ENCODE peak calls at places on chromosomes 6 and 20, in six cellular contexts. D, H, J, S, U and G are unnamed samples.

GRCh38 chr6:14001329-14002012 is 76.7 kb downstream of the RNF182 start:
- DNase-seq in D (no peak), H (peak), J (no peak), S (peak), U (no peak), G (no peak)

GRCh38 chr20:8043687-8044278 is 24.2 kb upstream of the TMX4 start:
- DNase-seq in D (no peak), H (peak), J (peak), S (peak), U (no peak), G (peak)

GRCh38 chr6:111644893-111645430 is 39.3 kb upstream of the TRAF3IP2 start:
- DNase-seq in D (no peak), H (no peak), J (no peak), S (no peak), U (no peak), G (no peak)

GRCh38 chr20:59579404-59580207 is 24.7 kb upstream of the PHACTR3 start:
- DNase-seq in D (no peak), H (no peak), J (no peak), S (no peak), U (no peak), G (no peak)

GRCh38 chr20:354298-354977 is 7.5 kb downstream of the NRSN2 start:
- DNase-seq in D (peak), H (peak), J (peak), S (no peak), U (peak), G (peak)

GRCh38 chr6:149031545-149032317 is 284.9 kb downstream of the UST start:
- DNase-seq in D (no peak), H (peak), J (no peak), S (no peak), U (peak), G (peak)

GRCh38 chr20:58511861-58512260 is 3.3 kb downstream of the APCDD1L start:
- DNase-seq in D (no peak), H (no peak), J (no peak), S (no peak), U (no peak), G (no peak)

GRCh38 chr6:30463651-30464618 is 25.4 kb upstream of the HLA-E start:
- DNase-seq in D (no peak), H (peak), J (no peak), S (no peak), U (peak), G (peak)

GRCh38 chr6:33249732-33250625 is 21.7 kb downstream of the VPS52 start:
- DNase-seq in D (no peak), H (peak), J (peak), S (peak), U (no peak), G (no peak)

GRCh38 chr20:2101057-2101934 is at the start of gene STK35:
- DNase-seq in D (no peak), H (no peak), J (peak), S (peak), U (peak), G (peak)

GRCh38 chr6:62623851-62624532 is 338.0 kb upstream of the KHDRBS2 start:
- DNase-seq in D (no peak), H (no peak), J (no peak), S (no peak), U (no peak), G (no peak)

GRCh38 chr6:152916035-152916434 is 66.8 kb downstream of the FBXO5 start:
- DNase-seq in D (no peak), H (no peak), J (no peak), S (no peak), U (no peak), G (no peak)

GRCh38 chr6:37516076-37516919 is 16.6 kb upstream of the CCDC167 start:
- DNase-seq in D (no peak), H (no peak), J (peak), S (no peak), U (peak), G (peak)

GRCh38 chr6:124772733-124773319 is 189.4 kb upstream of the RNF217 start:
- DNase-seq in D (no peak), H (no peak), J (no peak), S (no peak), U (no peak), G (no peak)

GRCh38 chr6:90286884-90287488 is 9.7 kb downstream of the BACH2 start:
- DNase-seq in D (peak), H (peak), J (peak), S (no peak), U (peak), G (no peak)

GRCh38 chr6:3317741-3318211 is 59.0 kb downstream of the PSMG4 start:
- DNase-seq in D (no peak), H (no peak), J (no peak), S (no peak), U (no peak), G (no peak)

GRCh38 chr6:14423955-14424354 is 306.4 kb downstream of the CD83 start:
- DNase-seq in D (no peak), H (no peak), J (no peak), S (no peak), U (no peak), G (no peak)

GRCh38 chr6:4344317-4344899 is 209.0 kb upstream of the ECI2 start:
- DNase-seq in D (no peak), H (no peak), J (no peak), S (no peak), U (no peak), G (no peak)

GRCh38 chr20:42901689-42902518 is 287.8 kb downstream of the PTPRT start:
- DNase-seq in D (no peak), H (no peak), J (peak), S (no peak), U (no peak), G (no peak)

GRCh38 chr6:12751694-12752304 is 35.2 kb downstream of the PHACTR1 start:
- DNase-seq in D (peak), H (peak), J (peak), S (no peak), U (peak), G (no peak)

GRCh38 chr6:48834706-48835105 is 628.3 kb downstream of the MMUT start:
- DNase-seq in D (no peak), H (no peak), J (no peak), S (no peak), U (no peak), G (no peak)

GRCh38 chr6:30443657-30444450 is 45.5 kb upstream of the HLA-E start:
- DNase-seq in D (no peak), H (no peak), J (no peak), S (no peak), U (no peak), G (no peak)

GRCh38 chr6:136734977-136735376 is 57.3 kb downstream of the MAP3K5 start:
- DNase-seq in D (no peak), H (no peak), J (no peak), S (no peak), U (no peak), G (no peak)

GRCh38 chr20:62123450-62124118 is 1.3 kb downstream of the LSM14B start:
- DNase-seq in D (no peak), H (peak), J (no peak), S (no peak), U (no peak), G (no peak)

GRCh38 chr20:10733122-10733521 is 59.3 kb upstream of the JAG1 start:
- DNase-seq in D (no peak), H (no peak), J (no peak), S (no peak), U (no peak), G (no peak)

GRCh38 chr20:57401565-57401918 is 10.3 kb downstream of the RBM38 start:
- DNase-seq in D (no peak), H (no peak), J (no peak), S (no peak), U (no peak), G (no peak)

GRCh38 chr6:142331601-142332000 is 29.8 kb downstream of the ADGRG6 start:
- DNase-seq in D (no peak), H (no peak), J (no peak), S (no peak), U (no peak), G (no peak)

GRCh38 chr6:156359912-156360311 is 417.3 kb upstream of the ARID1B start:
- DNase-seq in D (no peak), H (no peak), J (no peak), S (no peak), U (no peak), G (no peak)

GRCh38 chr20:45308078-45308778 is at the start of gene MATN4:
- DNase-seq in D (no peak), H (no peak), J (no peak), S (no peak), U (peak), G (no peak)

GRCh38 chr6:101114703-101115102 is 233.6 kb upstream of the ASCC3 start:
- DNase-seq in D (no peak), H (peak), J (peak), S (peak), U (no peak), G (no peak)

GRCh38 chr20:17761612-17762011 is 61.8 kb downstream of the BANF2 start:
- DNase-seq in D (no peak), H (no peak), J (no peak), S (no peak), U (no peak), G (no peak)

GRCh38 chr20:56788671-56789610 is 159.8 kb downstream of the TFAP2C start:
- DNase-seq in D (no peak), H (peak), J (no peak), S (no peak), U (no peak), G (no peak)

GRCh38 chr20:56429496-56429895 is 17.4 kb downstream of the CASS4 start:
- DNase-seq in D (no peak), H (peak), J (no peak), S (no peak), U (no peak), G (no peak)

GRCh38 chr20:48797850-48798747 is 29.7 kb downstream of the PREX1 start:
- DNase-seq in D (no peak), H (no peak), J (no peak), S (no peak), U (no peak), G (no peak)

GRCh38 chr20:35120012-35120701 is 27.0 kb downstream of the EDEM2 start:
- DNase-seq in D (no peak), H (peak), J (no peak), S (no peak), U (no peak), G (no peak)

GRCh38 chr6:108164815-108165706 is 761 bp upstream of the NR2E1 start:
- DNase-seq in D (no peak), H (no peak), J (no peak), S (no peak), U (no peak), G (no peak)

GRCh38 chr6:64590965-64591364 is 955.4 kb downstream of the PHF3 start:
- DNase-seq in D (no peak), H (no peak), J (no peak), S (no peak), U (no peak), G (no peak)

GRCh38 chr6:21053612-21054011 is 519.4 kb downstream of the CDKAL1 start:
- DNase-seq in D (no peak), H (no peak), J (no peak), S (no peak), U (no peak), G (no peak)

GRCh38 chr6:136696783-136697364 is 95.4 kb downstream of the MAP3K5 start:
- DNase-seq in D (no peak), H (no peak), J (no peak), S (no peak), U (no peak), G (no peak)

DNA sequence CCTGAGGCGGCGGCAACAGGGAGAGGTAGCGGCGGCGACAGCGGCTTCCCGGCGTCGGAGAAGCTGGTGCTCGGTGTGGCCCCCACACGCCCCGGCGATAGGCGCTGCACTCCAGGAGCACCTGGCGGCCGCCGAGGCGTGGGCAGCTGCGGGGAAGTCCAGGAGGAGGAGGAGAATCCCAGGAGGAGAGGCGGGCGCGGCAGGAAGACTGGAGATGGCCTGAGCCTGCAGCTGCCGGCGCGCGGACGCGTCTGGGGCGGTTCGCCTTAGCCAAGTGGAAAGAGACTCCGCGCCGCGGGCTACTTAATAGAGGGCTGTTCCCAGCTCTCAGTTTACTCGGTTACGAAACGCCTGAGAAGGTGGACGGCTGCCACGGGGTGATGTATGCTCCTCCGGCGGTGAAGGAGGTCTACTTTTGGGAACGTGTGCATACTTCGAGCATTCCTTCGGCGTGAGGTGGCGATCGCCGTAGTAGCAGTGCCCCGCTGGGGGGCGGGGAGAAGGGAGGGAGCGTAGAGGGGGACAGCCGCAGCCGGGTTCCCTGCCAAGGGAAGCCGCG is at the start of gene COL12A1:
- DNase-seq in D (peak), H (peak), J (peak), S (peak), U (peak), G (peak)
- TF ChIP-seq CTCF in D (peak), H (peak), J (no peak), S (no peak), U (no peak), G (no peak)

GRCh38 chr6:137870744-137871247 is 3.7 kb downstream of the TNFAIP3 start:
- DNase-seq in D (no peak), H (no peak), J (no peak), S (no peak), U (no peak), G (peak)
- TF ChIP-seq CTCF in D (no peak), H (peak), J (no peak), S (no peak), U (no peak), G (peak)

GRCh38 chr20:44080646-44081267 is 106.2 kb downstream of the JPH2 start:
- DNase-seq in D (peak), H (peak), J (peak), S (no peak), U (peak), G (peak)
- TF ChIP-seq CTCF in D (peak), H (peak), J (peak), S (peak), U (peak), G (peak)

GRCh38 chr6:1878330-1878729 is 268.6 kb downstream of the FOXC1 start:
- DNase-seq in D (no peak), H (no peak), J (no peak), S (no peak), U (no peak), G (no peak)
- TF ChIP-seq CTCF in D (no peak), H (no peak), J (no peak), S (no peak), U (no peak), G (no peak)